ENCODE peak calls at places on chromosome 10, in four cellular contexts. P is HCT116, X is H1, H is HepG2. K is an unnamed sample.

GRCh38 chr10:17737021-17737965 is 14.7 kb upstream of the TMEM236 start:
- DNase-seq in P (no peak), X (peak), H (peak), K (no peak)

GRCh38 chr10:46091080-46091833 is 45.2 kb upstream of the MSMB start:
- DNase-seq in P (no peak), X (no peak), H (no peak), K (no peak)

GRCh38 chr10:103921750-103922195 is 3.8 kb upstream of the STN1 start:
- DNase-seq in P (peak), X (no peak), H (peak), K (peak)

GRCh38 chr10:86970152-86970886 is 2.0 kb downstream of the ADIRF start:
- DNase-seq in P (peak), X (peak), H (no peak), K (no peak)

GRCh38 chr10:129710510-129710847 is 243.4 kb downstream of the MGMT start:
- DNase-seq in P (no peak), X (no peak), H (peak), K (no peak)

GRCh38 chr10:49282879-49283321 is 16.1 kb upstream of the C10orf71 start:
- DNase-seq in P (no peak), X (no peak), H (no peak), K (no peak)

GRCh38 chr10:132624847-132625839 is 87.6 kb downstream of the INPP5A start:
- DNase-seq in P (no peak), X (no peak), H (no peak), K (no peak)

GRCh38 chr10:92897916-92898315 is 49.6 kb downstream of the EXOC6 start:
- DNase-seq in P (no peak), X (no peak), H (no peak), K (no peak)

GRCh38 chr10:101130984-101131961 is at the start of gene TLX1:
- DNase-seq in P (no peak), X (no peak), H (no peak), K (peak)

GRCh38 chr10:102188298-102188940 is 36.2 kb downstream of the NOLC1 start:
- DNase-seq in P (no peak), X (no peak), H (peak), K (no peak)

GRCh38 chr10:104434601-104435000 is 81.0 kb downstream of the CFAP58 start:
- DNase-seq in P (no peak), X (no peak), H (no peak), K (no peak)

DNA sequence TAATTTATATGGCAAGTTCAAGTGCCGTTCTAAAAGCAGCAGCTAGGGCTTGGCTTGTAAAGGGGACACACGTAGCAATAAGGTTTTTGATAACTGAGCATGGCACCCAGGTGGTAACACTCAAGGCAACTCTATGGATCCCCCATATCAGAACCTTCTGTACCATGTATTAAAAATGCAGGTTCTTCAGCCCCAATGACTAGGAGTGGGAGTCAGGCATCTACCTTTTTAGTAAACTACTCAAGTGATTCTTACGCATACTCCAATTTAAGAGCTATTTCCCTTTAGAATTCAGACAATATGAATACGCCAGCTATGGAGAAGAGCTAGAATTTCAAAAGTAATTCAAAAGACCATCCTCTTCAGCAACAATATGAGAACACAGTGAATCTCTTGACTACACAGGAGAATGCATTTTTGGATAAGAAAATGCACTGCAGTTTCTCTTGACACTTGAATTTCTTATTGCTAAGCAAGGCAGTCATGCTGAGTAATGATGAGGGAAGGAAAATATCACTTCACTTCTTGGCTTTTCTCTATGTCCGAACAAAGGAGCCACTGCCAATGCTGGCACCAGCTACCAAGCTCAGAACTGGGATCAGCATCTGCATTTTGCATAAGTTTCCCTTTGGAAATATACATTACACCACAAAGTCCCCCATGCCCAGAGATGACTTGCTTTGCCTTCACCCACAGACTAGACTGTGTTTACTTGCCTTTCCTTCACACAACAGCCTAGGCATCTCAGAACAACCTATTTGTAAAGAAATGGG is 53.5 kb downstream of the ABLIM1 start:
- DNase-seq in P (no peak), X (no peak), H (no peak), K (no peak)
- TF ChIP-seq FOSL1 in P (no peak), X (no peak), H (no peak), K (no peak)

GRCh38 chr10:62083413-62083794 is 181.9 kb downstream of the ARID5B start:
- DNase-seq in P (no peak), X (no peak), H (no peak), K (peak)
- TF ChIP-seq FOSL1 in P (no peak), X (no peak), H (no peak), K (no peak)

DNA sequence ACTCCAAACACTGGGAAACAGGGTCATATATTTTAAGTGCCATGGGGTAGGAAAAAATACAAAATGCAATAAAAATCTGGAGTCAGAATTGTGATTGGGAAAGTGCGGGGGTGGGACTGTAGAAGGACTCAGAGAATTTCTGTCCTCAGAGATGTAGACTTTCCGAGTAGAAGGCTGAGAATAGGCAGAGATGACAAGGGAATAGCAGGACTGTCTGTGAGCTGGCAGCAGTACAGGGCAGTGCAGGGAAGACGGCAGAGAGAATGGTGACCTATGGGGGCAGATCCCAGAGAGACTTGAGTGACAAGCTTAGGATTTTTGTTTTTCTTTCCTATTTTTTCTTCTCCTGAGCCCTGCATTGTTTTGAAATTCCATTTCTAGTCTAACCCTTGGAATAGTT is 127.6 kb downstream of the SLC16A9 start:
- DNase-seq in P (no peak), X (no peak), H (no peak), K (peak)
- TF ChIP-seq FOSL1 in P (no peak), X (no peak), H (no peak), K (no peak)

GRCh38 chr10:124619802-124620490 is 124.2 kb downstream of the FAM53B start:
- DNase-seq in P (no peak), X (no peak), H (no peak), K (no peak)
- TF ChIP-seq FOSL1 in P (no peak), X (no peak), H (no peak), K (no peak)

GRCh38 chr10:7529638-7530037 is 118.8 kb upstream of the SFMBT2 start:
- DNase-seq in P (peak), X (peak), H (peak), K (no peak)
- TF ChIP-seq FOSL1 in P (no peak), X (no peak), H (no peak), K (no peak)

DNA sequence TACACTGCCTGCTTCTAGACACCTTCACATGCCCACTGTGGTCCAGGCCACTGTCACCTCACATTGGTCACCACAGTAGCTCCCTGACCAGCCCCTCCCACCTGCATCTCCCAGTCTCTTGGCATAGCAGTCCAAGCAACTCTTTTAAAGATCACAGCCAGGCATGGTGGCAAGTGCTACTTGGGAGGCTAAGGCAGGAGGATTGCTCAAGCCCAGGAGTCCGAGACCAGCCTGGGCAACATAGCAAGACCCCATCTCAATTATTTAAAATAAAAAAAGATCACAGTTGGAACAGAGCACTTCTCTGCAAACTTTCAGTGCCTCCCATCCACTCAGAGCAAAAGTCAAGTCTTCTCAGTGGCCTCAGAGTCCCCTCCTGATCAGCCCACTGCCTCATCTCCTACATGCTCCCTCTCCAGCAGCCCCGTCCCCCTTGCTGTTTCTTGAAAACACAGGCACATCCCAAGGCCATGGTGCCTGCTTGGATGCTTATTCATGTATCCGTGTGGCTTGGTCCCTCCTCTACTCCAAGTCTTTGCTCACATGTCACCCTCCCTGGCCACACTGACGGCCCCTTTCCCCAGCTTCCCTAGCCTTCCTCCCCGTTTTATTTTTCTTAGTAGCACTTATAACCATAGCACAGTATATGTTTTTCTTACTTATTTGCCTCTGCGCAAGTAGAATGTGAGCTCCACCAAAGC is 19.3 kb downstream of the TSPAN15 start:
- DNase-seq in P (no peak), X (no peak), H (no peak), K (no peak)
- TF ChIP-seq FOSL1 in P (no peak), X (no peak), H (no peak), K (no peak)